ENCODE peak calls at places on chromosome 11, in four cellular contexts. M is activated CD8-positive, alpha-beta memory T cell treated with anti-CD3 and anti-CD28 coated beads for 1 hour; C is endodermal cell; W is NCI-H1436. R is an unnamed sample.
A peak's percentile ranks its signal among the peaks of the same experiment; 100 is the strongest.

GRCh38 chr11:8593455-8593854 is 573 bp downstream of the STK33 start:
- DNase-seq in M (no peak), C (no peak), W (no peak), R (no peak)

GRCh38 chr11:107988397-107989158 is 20.1 kb upstream of the CUL5 start:
- DNase-seq in M (no peak), C (no peak), W (peak; percentile 27), R (no peak)

GRCh38 chr11:46326813-46327416 is 20.3 kb upstream of the DGKZ start:
- DNase-seq in M (no peak), C (no peak), W (no peak), R (no peak)

GRCh38 chr11:66543263-66544107 is 2.4 kb downstream of the ZDHHC24 start:
- DNase-seq in M (peak; percentile 51), C (peak; percentile 88), W (no peak), R (peak; percentile 58)

GRCh38 chr11:60840711-60841430 is 1.0 kb upstream of the CCDC86 start:
- DNase-seq in M (no peak), C (no peak), W (no peak), R (peak; percentile 27)

GRCh38 chr11:106231591-106231990 is 154.1 kb downstream of the AASDHPPT start:
- DNase-seq in M (no peak), C (peak; percentile 45), W (no peak), R (no peak)

GRCh38 chr11:121152764-121153163 is 51.7 kb downstream of the TECTA start:
- DNase-seq in M (no peak), C (peak; percentile 49), W (peak; percentile 77), R (no peak)

GRCh38 chr11:5550440-5551095 is 2.2 kb upstream of the OR52H1 start:
- DNase-seq in M (no peak), C (no peak), W (no peak), R (no peak)

GRCh38 chr11:88281317-88281712 is 56.2 kb downstream of the CTSC start:
- DNase-seq in M (no peak), C (peak; percentile 47), W (no peak), R (no peak)

GRCh38 chr11:32390712-32391111 is 44.6 kb downstream of the WT1 start:
- DNase-seq in M (no peak), C (no peak), W (no peak), R (no peak)

GRCh38 chr11:86958259-86958658 is 3.1 kb upstream of the FZD4 start:
- DNase-seq in M (no peak), C (no peak), W (peak; percentile 16), R (no peak)

GRCh38 chr11:104033561-104033960 is 2.9 kb upstream of the DDI1 start:
- DNase-seq in M (no peak), C (no peak), W (no peak), R (no peak)

GRCh38 chr11:126748097-126748756 is 252.3 kb downstream of the KIRREL3 start:
- DNase-seq in M (no peak), C (no peak), W (no peak), R (no peak)

GRCh38 chr11:72239849-72240460 is 4.0 kb downstream of the PHOX2A start:
- DNase-seq in M (no peak), C (peak; percentile 74), W (no peak), R (no peak)

GRCh38 chr11:68424981-68425865 is 35.3 kb upstream of the PPP6R3 start:
- DNase-seq in M (no peak), C (no peak), W (no peak), R (no peak)

GRCh38 chr11:11073996-11074395 is 216.1 kb upstream of the ZBED5 start:
- DNase-seq in M (no peak), C (no peak), W (no peak), R (no peak)

GRCh38 chr11:119571311-119571710 is 148.3 kb upstream of the THY1 start:
- DNase-seq in M (no peak), C (peak; percentile 53), W (no peak), R (no peak)

GRCh38 chr11:11810764-11811726 is 30.7 kb upstream of the USP47 start:
- DNase-seq in M (no peak), C (peak; percentile 84), W (no peak), R (no peak)

GRCh38 chr11:12195773-12196172 is 85.4 kb downstream of the MICAL2 start:
- DNase-seq in M (no peak), C (no peak), W (no peak), R (no peak)

GRCh38 chr11:86463120-86463519 is 88.4 kb downstream of the CCDC81 start:
- DNase-seq in M (no peak), C (peak; percentile 60), W (no peak), R (no peak)

GRCh38 chr11:101441747-101442146 is 142.1 kb downstream of the TRPC6 start:
- DNase-seq in M (no peak), C (no peak), W (no peak), R (no peak)

GRCh38 chr11:5007561-5007960 is 12.9 kb downstream of the OR51L1 start:
- DNase-seq in M (no peak), C (no peak), W (no peak), R (no peak)

R was measured in ovary.